ENCODE peak calls at places on chromosomes 3 and 15, in eight cellular contexts. X, S, Q, A, L, E, B and V are unnamed samples.

GRCh38 chr3:190346541-190346940 is 24.3 kb upstream of the CLDN1 start:
- DNase-seq in X (no peak), S (no peak), Q (no peak), A (peak; percentile 7), L (no peak), E (no peak), B (no peak), V (no peak)

GRCh38 chr3:63911395-63911900 is 735 bp downstream of the SCAANT1 start:
- DNase-seq in X (no peak), S (no peak), Q (no peak), A (no peak), L (peak; percentile 54), E (no peak), B (no peak), V (no peak)

GRCh38 chr3:57974796-57975388 is 33.3 kb upstream of the FLNB start:
- DNase-seq in X (peak; percentile 14), S (no peak), Q (no peak), A (peak; percentile 98), L (peak; percentile 94), E (peak; percentile 79), B (peak; percentile 98), V (no peak)

GRCh38 chr3:35829499-35829898 is 190.2 kb downstream of the ARPP21 start:
- DNase-seq in X (no peak), S (no peak), Q (no peak), A (no peak), L (no peak), E (peak; percentile 17), B (peak; percentile 37), V (no peak)

GRCh38 chr3:153910387-153910786 is 210.8 kb upstream of the ARHGEF26 start:
- DNase-seq in X (no peak), S (no peak), Q (no peak), A (no peak), L (no peak), E (no peak), B (no peak), V (no peak)

GRCh38 chr3:34381243-34381642 is 582.8 kb downstream of the PDCD6IP start:
- DNase-seq in X (no peak), S (no peak), Q (no peak), A (no peak), L (no peak), E (no peak), B (no peak), V (no peak)

GRCh38 chr15:66108483-66109270 is 144.9 kb downstream of the MEGF11 start:
- DNase-seq in X (no peak), S (no peak), Q (no peak), A (no peak), L (no peak), E (no peak), B (no peak), V (no peak)

GRCh38 chr3:94036909-94037507 is 8.6 kb upstream of the STX19 start:
- DNase-seq in X (peak; percentile 70), S (no peak), Q (peak; percentile 41), A (peak; percentile 62), L (peak; percentile 88), E (peak; percentile 7), B (peak; percentile 84), V (no peak)

GRCh38 chr15:71752604-71753289 is 57.6 kb upstream of the NR2E3 start:
- DNase-seq in X (peak; percentile 82), S (peak; percentile 75), Q (peak; percentile 68), A (peak; percentile 94), L (peak; percentile 93), E (peak; percentile 74), B (peak; percentile 97), V (peak; percentile 40)

GRCh38 chr3:103048371-103048722 is 613.5 kb downstream of the ZPLD1 start:
- DNase-seq in X (peak; percentile 54), S (no peak), Q (no peak), A (no peak), L (no peak), E (no peak), B (no peak), V (no peak)

GRCh38 chr3:94405258-94406035 is 342.6 kb downstream of the NSUN3 start:
- DNase-seq in X (no peak), S (no peak), Q (no peak), A (peak; percentile 60), L (no peak), E (no peak), B (peak; percentile 30), V (no peak)

GRCh38 chr3:41711656-41712055 is 250.2 kb downstream of the ULK4 start:
- DNase-seq in X (peak; percentile 80), S (no peak), Q (no peak), A (peak; percentile 42), L (peak; percentile 75), E (no peak), B (no peak), V (no peak)

GRCh38 chr15:72423256-72423655 is 25.2 kb downstream of the TMEM202 start:
- DNase-seq in X (no peak), S (no peak), Q (no peak), A (no peak), L (no peak), E (peak; percentile 5), B (no peak), V (no peak)

GRCh38 chr3:134066539-134067310 is 37.0 kb upstream of the SLCO2A1 start:
- DNase-seq in X (no peak), S (no peak), Q (no peak), A (no peak), L (peak; percentile 28), E (peak; percentile 21), B (no peak), V (peak; percentile 4)

GRCh38 chr3:30886888-30887287 is 7.6 kb downstream of the GADL1 start:
- DNase-seq in X (no peak), S (no peak), Q (no peak), A (no peak), L (no peak), E (no peak), B (no peak), V (no peak)

GRCh38 chr3:30895329-30895728 is 868 bp upstream of the GADL1 start:
- DNase-seq in X (peak; percentile 79), S (no peak), Q (peak; percentile 9), A (no peak), L (no peak), E (no peak), B (no peak), V (no peak)

GRCh38 chr3:30894521-30895289 is at the start of gene GADL1:
- DNase-seq in X (peak; percentile 76), S (peak; percentile 69), Q (peak; percentile 77), A (peak; percentile 8), L (peak; percentile 72), E (peak; percentile 60), B (peak; percentile 36), V (no peak)

GRCh38 chr3:30893678-30894325 is 659 bp downstream of the GADL1 start:
- DNase-seq in X (no peak), S (no peak), Q (no peak), A (no peak), L (no peak), E (no peak), B (peak; percentile 11), V (no peak)

GRCh38 chr3:30890907-30891306 is 3.6 kb downstream of the GADL1 start:
- DNase-seq in X (peak; percentile 97), S (no peak), Q (no peak), A (no peak), L (no peak), E (no peak), B (no peak), V (no peak)
- H3K27ac ChIP-seq in X (peak overlapping the region; percentile 92), S (no peak overlapping the region), Q (no peak overlapping the region), A (no peak overlapping the region), L (no peak overlapping the region), E (no peak overlapping the region), B (no peak overlapping the region), V (no peak overlapping the region)

GRCh38 chr15:41607033-41607432 is 48.0 kb downstream of the TYRO3 start:
- DNase-seq in X (peak; percentile 33), S (no peak), Q (no peak), A (peak; percentile 97), L (peak; percentile 96), E (peak; percentile 17), B (peak; percentile 64), V (peak; percentile 34)

GRCh38 chr15:41609123-41609522 is 50.1 kb downstream of the TYRO3 start:
- DNase-seq in X (no peak), S (no peak), Q (no peak), A (no peak), L (no peak), E (no peak), B (no peak), V (no peak)

GRCh38 chr15:41603411-41603935 is 44.5 kb downstream of the TYRO3 start:
- DNase-seq in X (no peak), S (no peak), Q (no peak), A (no peak), L (no peak), E (no peak), B (no peak), V (no peak)

GRCh38 chr15:41605566-41605965 is 46.6 kb downstream of the TYRO3 start:
- DNase-seq in X (no peak), S (no peak), Q (no peak), A (no peak), L (no peak), E (no peak), B (no peak), V (no peak)

DNA sequence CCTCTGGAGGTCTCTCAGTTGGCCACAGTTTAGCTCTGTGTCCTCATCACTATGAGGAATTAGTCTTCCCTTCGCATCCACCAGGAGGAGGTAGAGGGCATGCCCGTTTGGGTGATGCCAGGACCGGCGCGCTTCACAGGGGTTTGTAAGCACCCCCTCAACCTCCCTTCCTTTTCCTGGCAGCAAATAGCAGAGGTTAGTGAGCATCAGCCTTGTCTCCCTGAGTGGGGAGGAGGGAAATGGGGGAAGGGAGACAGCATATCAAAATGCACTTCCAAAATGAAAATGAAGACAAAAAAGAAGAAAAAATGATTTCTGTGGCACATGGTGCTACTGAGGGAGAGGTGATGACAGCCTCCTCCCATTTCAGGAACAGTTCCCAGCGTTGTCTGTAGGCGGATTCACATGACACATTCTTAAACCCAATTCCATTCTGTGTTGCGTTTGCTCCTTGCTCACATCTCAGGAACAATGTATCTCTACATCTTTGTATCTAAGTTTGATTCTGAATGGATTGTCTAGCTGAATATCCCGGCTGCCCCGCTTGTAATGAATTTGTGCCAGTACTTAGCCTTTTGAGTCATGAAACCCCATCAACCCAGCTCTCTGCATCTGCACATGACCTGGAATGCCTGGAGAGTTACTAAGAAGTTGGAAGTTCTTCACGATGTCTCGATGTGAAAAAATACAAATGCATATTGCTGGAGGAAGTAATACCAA is 45.1 kb downstream of the TYRO3 start:
- DNase-seq in X (peak; percentile 82), S (peak; percentile 67), Q (peak; percentile 88), A (peak; percentile 91), L (peak; percentile 95), E (peak; percentile 81), B (peak; percentile 83), V (peak; percentile 70)
- H3K4me3 ChIP-seq in X (no peak overlapping the region), S (no peak overlapping the region), Q (no peak overlapping the region), A (peak overlapping the region; percentile 31), L (peak overlapping the region; percentile 72), E (no peak overlapping the region), B (peak overlapping the region; percentile 59), V (peak overlapping the region; percentile 3)

GRCh38 chr15:31333820-31334219 is 7.2 kb downstream of the KLF13 start:
- DNase-seq in X (no peak), S (no peak), Q (no peak), A (no peak), L (no peak), E (no peak), B (no peak), V (no peak)
- H3K27ac ChIP-seq in X (no peak overlapping the region), S (no peak overlapping the region), Q (no peak overlapping the region), A (no peak overlapping the region), L (no peak overlapping the region), E (no peak overlapping the region), B (no peak overlapping the region), V (peak overlapping the region; percentile 81)

DNA sequence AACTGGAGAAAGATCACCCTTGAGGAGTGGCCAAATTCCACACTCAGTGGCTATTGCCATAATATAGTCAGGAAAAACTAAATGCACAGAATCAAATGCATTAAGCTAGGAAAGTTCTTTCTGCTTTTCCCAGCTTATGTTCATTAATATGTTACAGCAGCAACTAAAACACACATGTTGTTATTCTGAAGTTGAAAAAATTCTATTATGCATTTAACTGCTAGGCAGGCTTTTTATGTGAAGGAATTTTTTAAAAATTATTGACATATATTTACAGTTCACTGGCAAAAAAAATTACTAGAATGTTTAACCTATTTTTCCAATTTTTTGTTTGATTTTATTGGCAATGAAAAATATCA is 135.2 kb upstream of the IL12A start:
- DNase-seq in X (no peak), S (no peak), Q (no peak), A (no peak), L (no peak), E (no peak), B (no peak), V (no peak)
- H3K4me3 ChIP-seq in X (no peak overlapping the region), S (no peak overlapping the region), Q (no peak overlapping the region), A (no peak overlapping the region), L (peak overlapping the region; percentile 51), E (no peak overlapping the region), B (no peak overlapping the region), V (peak overlapping the region; percentile 45)